ENCODE peak calls at places on chromosomes 16 and 17, in six cellular contexts. W is sigmoid colon, K is H4, I is KBM-7, O is SK-N-SH, A is adrenal gland. J is an unnamed sample.

GRCh38 chr16:54846761-54847160 is 83.9 kb upstream of the IRX5 start:
- DNase-seq in W (no peak), K (no peak), I (no peak), O (no peak), A (no peak), J (no peak)

GRCh38 chr17:66306413-66306812 is 4.0 kb downstream of the PRKCA start:
- DNase-seq in W (no peak), K (no peak), I (no peak), O (no peak), A (no peak), J (no peak)

GRCh38 chr17:76569607-76570279 is 15.9 kb downstream of the ST6GALNAC2 start:
- DNase-seq in W (peak), K (no peak), I (no peak), O (peak), A (peak), J (no peak)

GRCh38 chr16:26594666-26595065 is 472.1 kb upstream of the C16orf82 start:
- DNase-seq in W (no peak), K (no peak), I (no peak), O (no peak), A (no peak), J (no peak)

GRCh38 chr17:80457236-80457856 is 19.1 kb downstream of the NPTX1 start:
- DNase-seq in W (no peak), K (no peak), I (peak), O (no peak), A (no peak), J (no peak)

GRCh38 chr16:17270683-17271109 is 200.1 kb downstream of the XYLT1 start:
- DNase-seq in W (no peak), K (no peak), I (no peak), O (peak), A (peak), J (no peak)

GRCh38 chr16:1102921-1103648 is 7.0 kb upstream of the C1QTNF8 start:
- DNase-seq in W (no peak), K (no peak), I (peak), O (peak), A (no peak), J (no peak)

GRCh38 chr16:60651351-60651750 is 1384.9 kb downstream of the CDH8 start:
- DNase-seq in W (no peak), K (no peak), I (no peak), O (no peak), A (no peak), J (peak)